ENCODE peak calls at places on chromosomes 4 and X, in nine cellular contexts. A, O, P, S, N, W, B, Q and U are unnamed samples.

GRCh38 chrX:151814767-151815166 is 80.2 kb downstream of the CNGA2 start:
- DNase-seq in A (no peak), O (no peak), P (no peak), S (no peak), N (no peak), W (no peak), B (no peak), Q (no peak), U (no peak)

GRCh38 chr4:79576480-79576803 is 168.4 kb upstream of the GK2 start:
- DNase-seq in A (peak), O (no peak), P (no peak), S (no peak), N (peak), W (peak), B (no peak), Q (no peak), U (no peak)

GRCh38 chr4:188121530-188121929 is 12.1 kb upstream of the TRIML2 start:
- DNase-seq in A (no peak), O (no peak), P (no peak), S (no peak), N (no peak), W (no peak), B (no peak), Q (no peak), U (no peak)

GRCh38 chr4:10034136-10034535 is 12.8 kb upstream of the SLC2A9 start:
- DNase-seq in A (no peak), O (no peak), P (no peak), S (no peak), N (no peak), W (no peak), B (no peak), Q (no peak), U (no peak)

GRCh38 chrX:112839856-112840255 is 775 bp downstream of the AMOT start:
- DNase-seq in A (peak), O (no peak), P (no peak), S (no peak), N (no peak), W (no peak), B (no peak), Q (no peak), U (no peak)

GRCh38 chrX:129318375-129318774 is 204.9 kb downstream of the SMARCA1 start:
- DNase-seq in A (no peak), O (no peak), P (no peak), S (no peak), N (no peak), W (no peak), B (no peak), Q (no peak), U (no peak)

GRCh38 chr4:143254479-143255216 is 69.9 kb downstream of the USP38 start:
- DNase-seq in A (peak), O (peak), P (no peak), S (no peak), N (no peak), W (no peak), B (peak), Q (no peak), U (no peak)

GRCh38 chr4:142452132-142452855 is 393.8 kb downstream of the INPP4B start:
- DNase-seq in A (peak), O (no peak), P (no peak), S (no peak), N (no peak), W (no peak), B (no peak), Q (no peak), U (no peak)

GRCh38 chrX:125202486-125203378 is 116.9 kb upstream of the TEX13C start:
- DNase-seq in A (peak), O (no peak), P (no peak), S (no peak), N (no peak), W (peak), B (peak), Q (no peak), U (no peak)

GRCh38 chr4:176443117-176443516 is 123.4 kb downstream of the SPCS3 start:
- DNase-seq in A (no peak), O (no peak), P (no peak), S (no peak), N (no peak), W (no peak), B (no peak), Q (no peak), U (no peak)